ENCODE peak calls at places on chromosomes 12 and 14, in six cellular contexts. One of them, this sample, is unnamed. For H3K4me1, the result is how much of the 10 kb centered on the place peaks cover.

GRCh38 chr14:31825459-31825858 is 251.6 kb upstream of the ARHGAP5 start:
- DNase-seq in SK-N-SH: no peak
- DNase-seq in body of pancreas: no peak
- DNase-seq in heart left ventricle: no peak
- DNase-seq in tibial nerve: no peak
- DNase-seq in naive thymus-derived CD4-positive, alpha-beta T cell: no peak
- DNase-seq in this sample: no peak

GRCh38 chr14:66802962-66803361 is 295.0 kb downstream of the GPHN start:
- DNase-seq in SK-N-SH: no peak
- DNase-seq in body of pancreas: no peak
- DNase-seq in heart left ventricle: no peak
- DNase-seq in tibial nerve: no peak
- DNase-seq in naive thymus-derived CD4-positive, alpha-beta T cell: no peak
- DNase-seq in this sample: no peak

GRCh38 chr12:89225808-89226368 is 126.4 kb downstream of the DUSP6 start:
- DNase-seq in SK-N-SH: no peak
- DNase-seq in body of pancreas: peak
- DNase-seq in heart left ventricle: peak
- DNase-seq in tibial nerve: peak
- DNase-seq in naive thymus-derived CD4-positive, alpha-beta T cell: no peak
- DNase-seq in this sample: no peak

GRCh38 chr14:90503582-90503981 is 106.8 kb downstream of the CALM1 start:
- DNase-seq in SK-N-SH: peak
- DNase-seq in body of pancreas: peak
- DNase-seq in heart left ventricle: no peak
- DNase-seq in tibial nerve: no peak
- DNase-seq in naive thymus-derived CD4-positive, alpha-beta T cell: no peak
- DNase-seq in this sample: no peak

GRCh38 chr12:16285586-16285985 is 8.1 kb upstream of the SLC15A5 start:
- DNase-seq in SK-N-SH: no peak
- DNase-seq in body of pancreas: no peak
- DNase-seq in heart left ventricle: no peak
- DNase-seq in tibial nerve: no peak
- DNase-seq in naive thymus-derived CD4-positive, alpha-beta T cell: no peak
- DNase-seq in this sample: no peak

GRCh38 chr12:62673027-62673815 is 206.6 kb downstream of the MON2 start:
- DNase-seq in SK-N-SH: no peak
- DNase-seq in body of pancreas: no peak
- DNase-seq in heart left ventricle: no peak
- DNase-seq in tibial nerve: no peak
- DNase-seq in naive thymus-derived CD4-positive, alpha-beta T cell: no peak
- DNase-seq in this sample: no peak

GRCh38 chr14:36097356-36097755 is 79.2 kb downstream of the PTCSC3 start:
- DNase-seq in SK-N-SH: no peak
- DNase-seq in body of pancreas: no peak
- DNase-seq in heart left ventricle: no peak
- DNase-seq in tibial nerve: no peak
- DNase-seq in naive thymus-derived CD4-positive, alpha-beta T cell: no peak
- DNase-seq in this sample: no peak

GRCh38 chr14:21231020-21231652 is 38.1 kb downstream of the HNRNPC start:
- DNase-seq in SK-N-SH: no peak
- DNase-seq in body of pancreas: no peak
- DNase-seq in heart left ventricle: no peak
- DNase-seq in tibial nerve: no peak
- DNase-seq in naive thymus-derived CD4-positive, alpha-beta T cell: peak
- DNase-seq in this sample: no peak

GRCh38 chr12:51470116-51470515 is 45.5 kb downstream of the SLC4A8 start:
- DNase-seq in SK-N-SH: no peak
- DNase-seq in body of pancreas: no peak
- DNase-seq in heart left ventricle: no peak
- DNase-seq in tibial nerve: no peak
- DNase-seq in naive thymus-derived CD4-positive, alpha-beta T cell: no peak
- DNase-seq in this sample: no peak

GRCh38 chr14:100889641-100890040 is 13.9 kb downstream of the RTL1 start:
- DNase-seq in SK-N-SH: no peak
- DNase-seq in body of pancreas: no peak
- DNase-seq in heart left ventricle: no peak
- DNase-seq in tibial nerve: no peak
- DNase-seq in naive thymus-derived CD4-positive, alpha-beta T cell: no peak
- DNase-seq in this sample: no peak

DNA sequence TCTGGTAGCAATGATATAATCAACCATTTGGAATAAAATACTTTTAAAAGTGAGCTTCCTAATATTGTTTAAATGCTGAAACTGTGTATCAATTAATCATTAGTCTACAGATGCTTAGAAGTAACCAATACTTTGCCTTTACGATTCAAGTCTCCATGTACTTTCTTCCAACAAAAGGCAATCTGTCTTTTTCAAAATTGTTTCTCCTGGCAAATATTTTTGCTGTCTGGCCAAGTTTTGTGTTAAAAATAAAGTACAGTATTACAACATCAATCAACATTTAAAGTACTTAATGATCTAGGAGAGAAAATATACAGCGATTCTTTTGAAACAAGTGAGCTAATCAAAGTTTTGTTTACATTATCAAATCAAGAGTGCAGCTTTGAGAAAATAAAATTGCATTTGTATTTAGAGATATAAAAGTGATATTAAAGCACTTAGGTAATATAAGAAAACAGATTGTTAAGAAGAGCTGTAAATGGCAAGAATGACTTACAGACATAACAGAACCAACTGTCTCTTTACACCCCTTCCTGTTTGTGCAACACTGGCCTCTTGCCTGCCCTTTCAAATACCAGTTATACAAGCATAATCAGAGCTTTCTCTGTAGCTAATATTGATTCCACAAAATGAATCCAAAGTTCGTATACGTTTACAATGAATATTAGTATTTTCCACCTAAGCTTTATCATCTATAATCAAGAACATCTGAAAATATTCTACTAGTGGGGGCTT is 38.2 kb upstream of the FBLN5 start:
- DNase-seq in SK-N-SH: no peak
- DNase-seq in body of pancreas: no peak
- DNase-seq in heart left ventricle: no peak
- DNase-seq in tibial nerve: peak
- DNase-seq in naive thymus-derived CD4-positive, alpha-beta T cell: no peak
- DNase-seq in this sample: peak
- H3K4me3 ChIP-seq in SK-N-SH: no peak
- H3K4me3 ChIP-seq in body of pancreas: no peak
- H3K4me3 ChIP-seq in heart left ventricle: no peak
- H3K4me3 ChIP-seq in tibial nerve: no peak
- H3K4me3 ChIP-seq in naive thymus-derived CD4-positive, alpha-beta T cell: no peak
- H3K4me3 ChIP-seq in this sample: no peak

GRCh38 chr14:54354968-54355641 is 41.7 kb upstream of the CDKN3 start:
- DNase-seq in SK-N-SH: no peak
- DNase-seq in body of pancreas: no peak
- DNase-seq in heart left ventricle: no peak
- DNase-seq in tibial nerve: no peak
- DNase-seq in naive thymus-derived CD4-positive, alpha-beta T cell: no peak
- DNase-seq in this sample: no peak
- H3K4me1 ChIP-seq in SK-N-SH: under half
- H3K4me1 ChIP-seq in body of pancreas: under half
- H3K4me1 ChIP-seq in heart left ventricle: under half
- H3K4me1 ChIP-seq in tibial nerve: under half
- H3K4me1 ChIP-seq in naive thymus-derived CD4-positive, alpha-beta T cell: under half
- H3K4me1 ChIP-seq in this sample: under half

GRCh38 chr12:3828888-3829287 is 44.3 kb downstream of the PARP11 start:
- DNase-seq in SK-N-SH: no peak
- DNase-seq in body of pancreas: no peak
- DNase-seq in heart left ventricle: no peak
- DNase-seq in tibial nerve: no peak
- DNase-seq in naive thymus-derived CD4-positive, alpha-beta T cell: no peak
- DNase-seq in this sample: no peak
- H3K4me3 ChIP-seq in SK-N-SH: no peak
- H3K4me3 ChIP-seq in body of pancreas: no peak
- H3K4me3 ChIP-seq in heart left ventricle: no peak
- H3K4me3 ChIP-seq in tibial nerve: no peak
- H3K4me3 ChIP-seq in naive thymus-derived CD4-positive, alpha-beta T cell: no peak
- H3K4me3 ChIP-seq in this sample: no peak

DNA sequence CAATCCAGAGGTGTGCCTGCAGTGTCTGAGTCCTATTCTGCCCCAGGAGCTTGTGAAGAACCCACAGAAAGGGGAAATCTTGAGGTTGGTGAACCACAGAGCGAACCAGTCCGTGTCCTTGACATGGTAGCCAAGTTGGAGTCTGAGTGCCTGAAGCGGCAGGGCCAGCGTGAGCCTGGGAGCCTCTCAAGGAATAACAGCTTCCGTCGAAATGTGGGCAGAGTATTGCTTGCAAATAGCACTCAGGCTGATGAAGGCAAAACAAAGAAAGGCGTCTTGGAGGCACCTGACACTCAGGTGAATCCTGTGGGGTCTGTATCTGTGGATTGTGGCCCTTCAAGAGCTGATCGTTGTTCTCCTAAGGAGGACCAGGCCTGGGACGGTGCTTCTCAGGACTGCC is 60.5 kb downstream of the ATG14 start:
- DNase-seq in SK-N-SH: no peak
- DNase-seq in body of pancreas: no peak
- DNase-seq in heart left ventricle: no peak
- DNase-seq in tibial nerve: no peak
- DNase-seq in naive thymus-derived CD4-positive, alpha-beta T cell: no peak
- DNase-seq in this sample: no peak
- H3K4me1 ChIP-seq in SK-N-SH: under half
- H3K4me1 ChIP-seq in body of pancreas: under half
- H3K4me1 ChIP-seq in heart left ventricle: under half
- H3K4me1 ChIP-seq in tibial nerve: under half
- H3K4me1 ChIP-seq in naive thymus-derived CD4-positive, alpha-beta T cell: under half
- H3K4me1 ChIP-seq in this sample: under half

GRCh38 chr14:52042371-52043037 is 26.4 kb downstream of the NID2 start:
- DNase-seq in SK-N-SH: no peak
- DNase-seq in body of pancreas: no peak
- DNase-seq in heart left ventricle: no peak
- DNase-seq in tibial nerve: no peak
- DNase-seq in naive thymus-derived CD4-positive, alpha-beta T cell: no peak
- DNase-seq in this sample: no peak
- H3K4me3 ChIP-seq in SK-N-SH: no peak
- H3K4me3 ChIP-seq in body of pancreas: no peak
- H3K4me3 ChIP-seq in heart left ventricle: no peak
- H3K4me3 ChIP-seq in tibial nerve: no peak
- H3K4me3 ChIP-seq in naive thymus-derived CD4-positive, alpha-beta T cell: no peak
- H3K4me3 ChIP-seq in this sample: no peak

GRCh38 chr12:109880049-109880931 is at the start of gene GLTP:
- DNase-seq in SK-N-SH: peak
- DNase-seq in body of pancreas: peak
- DNase-seq in heart left ventricle: peak
- DNase-seq in tibial nerve: peak
- DNase-seq in naive thymus-derived CD4-positive, alpha-beta T cell: peak
- DNase-seq in this sample: peak
- H3K4me1 ChIP-seq in SK-N-SH: under half
- H3K4me1 ChIP-seq in body of pancreas: under half
- H3K4me1 ChIP-seq in heart left ventricle: under half
- H3K4me1 ChIP-seq in tibial nerve: under half
- H3K4me1 ChIP-seq in naive thymus-derived CD4-positive, alpha-beta T cell: under half
- H3K4me1 ChIP-seq in this sample: under half

DNA sequence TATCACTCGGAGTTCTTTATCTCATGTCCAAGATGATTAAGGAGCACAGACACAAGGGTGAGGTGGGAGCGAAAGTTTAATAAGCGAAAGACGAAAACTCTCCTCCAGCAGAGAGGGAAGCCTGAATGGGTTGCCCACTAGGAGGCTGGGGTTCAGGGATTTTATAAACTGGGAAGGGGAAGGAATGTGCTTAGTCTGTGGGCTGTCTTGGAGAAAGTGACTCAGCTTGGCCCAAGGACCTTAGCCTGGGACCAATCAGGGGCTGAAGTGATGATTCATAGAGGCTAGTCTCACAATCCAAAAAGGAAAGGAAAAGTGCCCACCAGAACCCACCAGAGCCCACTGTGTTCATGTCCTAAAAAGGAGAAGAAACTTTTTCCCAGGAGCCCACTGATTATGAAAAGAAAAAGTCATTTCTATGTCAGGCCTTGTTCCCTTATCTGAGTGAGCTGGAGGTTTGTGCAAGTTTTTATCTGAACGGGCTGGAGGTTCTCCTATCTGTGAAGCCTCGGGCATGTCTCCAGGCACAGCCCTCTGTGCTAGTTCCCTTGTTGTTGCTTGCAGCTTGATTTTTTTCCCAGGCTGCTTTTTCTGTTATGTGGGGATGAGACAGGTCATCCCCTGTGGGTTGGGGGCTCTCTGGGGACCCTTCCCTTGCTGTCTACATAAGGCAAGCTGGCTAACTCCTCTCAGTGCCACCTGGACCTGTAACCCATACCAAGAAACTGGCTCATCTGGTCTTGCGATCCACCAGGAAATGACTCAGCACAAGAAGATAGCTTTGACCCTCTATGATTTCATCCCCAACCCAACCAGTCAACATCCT is 8.3 kb upstream of the GOLGA5 start:
- DNase-seq in SK-N-SH: no peak
- DNase-seq in body of pancreas: peak
- DNase-seq in heart left ventricle: peak
- DNase-seq in tibial nerve: no peak
- DNase-seq in naive thymus-derived CD4-positive, alpha-beta T cell: no peak
- DNase-seq in this sample: no peak
- H3K4me3 ChIP-seq in SK-N-SH: no peak
- H3K4me3 ChIP-seq in body of pancreas: no peak
- H3K4me3 ChIP-seq in heart left ventricle: peak
- H3K4me3 ChIP-seq in tibial nerve: no peak
- H3K4me3 ChIP-seq in naive thymus-derived CD4-positive, alpha-beta T cell: no peak
- H3K4me3 ChIP-seq in this sample: no peak

DNA sequence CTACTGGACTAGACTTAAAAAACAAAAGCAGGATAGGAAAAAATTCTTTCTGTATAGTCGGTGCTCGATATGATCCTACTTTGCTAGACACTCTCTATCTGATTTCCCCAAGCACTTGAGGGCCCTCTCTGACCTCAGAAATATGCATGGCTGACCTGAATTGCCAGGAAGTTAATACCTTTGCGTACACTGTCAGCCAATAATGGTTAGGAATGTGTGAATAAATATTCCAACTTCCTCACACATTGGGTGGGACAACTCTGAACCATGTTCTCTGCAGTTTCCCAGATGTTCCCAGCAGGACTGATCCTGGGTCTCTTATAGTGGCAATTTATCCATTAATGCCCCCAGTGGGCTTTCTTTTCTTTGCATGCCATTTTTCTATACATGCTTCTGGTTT is 20.5 kb upstream of the RPL10L start:
- DNase-seq in SK-N-SH: no peak
- DNase-seq in body of pancreas: no peak
- DNase-seq in heart left ventricle: no peak
- DNase-seq in tibial nerve: no peak
- DNase-seq in naive thymus-derived CD4-positive, alpha-beta T cell: no peak
- DNase-seq in this sample: no peak
- H3K4me1 ChIP-seq in SK-N-SH: under half
- H3K4me1 ChIP-seq in body of pancreas: under half
- H3K4me1 ChIP-seq in heart left ventricle: under half
- H3K4me1 ChIP-seq in tibial nerve: under half
- H3K4me1 ChIP-seq in naive thymus-derived CD4-positive, alpha-beta T cell: under half
- H3K4me1 ChIP-seq in this sample: under half